ENCODE peak calls at places on chromosomes 11 and 22, in eight cellular contexts. One of them, this sample, is unnamed.

GRCh38 chr22:27801197-27801615 is 350 bp downstream of the MN1 start:
- DNase-seq in endothelial cell of umbilical vein: peak
- DNase-seq in nephron progenitor cell: peak
- DNase-seq in C1 segment of cervical spinal cord: no peak
- DNase-seq in iris pigment epithelial cell: peak
- DNase-seq in RKO: no peak
- DNase-seq in fibroblast of pulmonary artery: peak
- DNase-seq in nucleus accumbens: no peak
- DNase-seq in this sample: peak

GRCh38 chr11:113550179-113550578 is 75.0 kb upstream of the DRD2 start:
- DNase-seq in endothelial cell of umbilical vein: no peak
- DNase-seq in nephron progenitor cell: no peak
- DNase-seq in C1 segment of cervical spinal cord: no peak
- DNase-seq in iris pigment epithelial cell: no peak
- DNase-seq in RKO: no peak
- DNase-seq in fibroblast of pulmonary artery: no peak
- DNase-seq in nucleus accumbens: no peak
- DNase-seq in this sample: no peak

GRCh38 chr11:32374261-32374711 is 61.1 kb downstream of the WT1 start:
- DNase-seq in endothelial cell of umbilical vein: peak
- DNase-seq in nephron progenitor cell: peak
- DNase-seq in C1 segment of cervical spinal cord: no peak
- DNase-seq in iris pigment epithelial cell: peak
- DNase-seq in RKO: no peak
- DNase-seq in fibroblast of pulmonary artery: peak
- DNase-seq in nucleus accumbens: no peak
- DNase-seq in this sample: peak

GRCh38 chr11:69645801-69646492 is 5.0 kb downstream of the CCND1 start:
- DNase-seq in endothelial cell of umbilical vein: no peak
- DNase-seq in nephron progenitor cell: no peak
- DNase-seq in C1 segment of cervical spinal cord: no peak
- DNase-seq in iris pigment epithelial cell: no peak
- DNase-seq in RKO: no peak
- DNase-seq in fibroblast of pulmonary artery: no peak
- DNase-seq in nucleus accumbens: no peak
- DNase-seq in this sample: no peak

GRCh38 chr11:2156416-2157182 is 4.4 kb downstream of the INS start:
- DNase-seq in endothelial cell of umbilical vein: peak
- DNase-seq in nephron progenitor cell: peak
- DNase-seq in C1 segment of cervical spinal cord: peak
- DNase-seq in iris pigment epithelial cell: peak
- DNase-seq in RKO: peak
- DNase-seq in fibroblast of pulmonary artery: peak
- DNase-seq in nucleus accumbens: no peak
- DNase-seq in this sample: peak

GRCh38 chr11:118263694-118264567 is at the start of gene MPZL2:
- DNase-seq in endothelial cell of umbilical vein: peak
- DNase-seq in nephron progenitor cell: peak
- DNase-seq in C1 segment of cervical spinal cord: no peak
- DNase-seq in iris pigment epithelial cell: no peak
- DNase-seq in RKO: no peak
- DNase-seq in fibroblast of pulmonary artery: no peak
- DNase-seq in nucleus accumbens: no peak
- DNase-seq in this sample: no peak

GRCh38 chr11:92211576-92212167 is 12.9 kb upstream of the FAT3 start:
- DNase-seq in endothelial cell of umbilical vein: no peak
- DNase-seq in nephron progenitor cell: peak
- DNase-seq in C1 segment of cervical spinal cord: no peak
- DNase-seq in iris pigment epithelial cell: peak
- DNase-seq in RKO: peak
- DNase-seq in fibroblast of pulmonary artery: peak
- DNase-seq in nucleus accumbens: peak
- DNase-seq in this sample: no peak

GRCh38 chr11:78253797-78254196 is 65.1 kb downstream of the USP35 start:
- DNase-seq in endothelial cell of umbilical vein: peak
- DNase-seq in nephron progenitor cell: no peak
- DNase-seq in C1 segment of cervical spinal cord: no peak
- DNase-seq in iris pigment epithelial cell: peak
- DNase-seq in RKO: peak
- DNase-seq in fibroblast of pulmonary artery: no peak
- DNase-seq in nucleus accumbens: no peak
- DNase-seq in this sample: no peak

GRCh38 chr11:110097459-110098012 is 4.3 kb downstream of the ZC3H12C start:
- DNase-seq in endothelial cell of umbilical vein: no peak
- DNase-seq in nephron progenitor cell: no peak
- DNase-seq in C1 segment of cervical spinal cord: no peak
- DNase-seq in iris pigment epithelial cell: peak
- DNase-seq in RKO: peak
- DNase-seq in fibroblast of pulmonary artery: peak
- DNase-seq in nucleus accumbens: no peak
- DNase-seq in this sample: no peak

GRCh38 chr11:102592634-102593581 is 32.2 kb downstream of the MMP20 start:
- DNase-seq in endothelial cell of umbilical vein: peak
- DNase-seq in nephron progenitor cell: no peak
- DNase-seq in C1 segment of cervical spinal cord: no peak
- DNase-seq in iris pigment epithelial cell: peak
- DNase-seq in RKO: peak
- DNase-seq in fibroblast of pulmonary artery: peak
- DNase-seq in nucleus accumbens: no peak
- DNase-seq in this sample: no peak

This sample was measured in T-cell.